ENCODE peak calls at places on chromosomes 4 and X, in five cellular contexts. I is ovary, V is NCI-H1092, N is GM18507, K is choroid plexus epithelial cell. G is an unnamed sample.

GRCh38 chr4:127284236-127284635 is 348.5 kb upstream of the INTU start:
- DNase-seq in I (no peak), V (no peak), N (no peak), K (peak), G (no peak)

GRCh38 chrX:39619182-39620009 is 478.4 kb downstream of the BCOR start:
- DNase-seq in I (no peak), V (peak), N (no peak), K (peak), G (peak)

GRCh38 chrX:135396109-135396508 is 25.6 kb upstream of the SMIM10L2A start:
- DNase-seq in I (no peak), V (no peak), N (no peak), K (no peak), G (peak)

GRCh38 chrX:132740316-132741123 is 217.9 kb downstream of the HS6ST2 start:
- DNase-seq in I (no peak), V (no peak), N (no peak), K (peak), G (peak)

GRCh38 chrX:154751121-154751668 is 318 bp upstream of the GAB3 start:
- DNase-seq in I (no peak), V (no peak), N (no peak), K (no peak), G (peak)

GRCh38 chrX:112614640-112615039 is 65.1 kb downstream of the LHFPL1 start:
- DNase-seq in I (no peak), V (no peak), N (no peak), K (peak), G (no peak)

GRCh38 chr4:118340109-118340508 is 12.7 kb downstream of the PRSS12 start:
- DNase-seq in I (no peak), V (no peak), N (no peak), K (no peak), G (no peak)

GRCh38 chr4:56656346-56656643 is 24.8 kb downstream of the HOPX start:
- DNase-seq in I (peak), V (no peak), N (no peak), K (no peak), G (peak)

GRCh38 chr4:114163051-114163450 is 183.6 kb upstream of the ARSJ start:
- DNase-seq in I (no peak), V (no peak), N (no peak), K (no peak), G (no peak)

GRCh38 chrX:147733369-147733768 is 178.3 kb upstream of the FMR1 start:
- DNase-seq in I (no peak), V (no peak), N (no peak), K (no peak), G (no peak)

GRCh38 chr4:139144161-139144859 is 32.7 kb downstream of the ELF2 start:
- DNase-seq in I (peak), V (no peak), N (no peak), K (peak), G (no peak)

GRCh38 chr4:7949759-7950158 is 10.1 kb upstream of the AFAP1 start:
- DNase-seq in I (no peak), V (no peak), N (no peak), K (no peak), G (no peak)